ENCODE peak calls at places on chromosomes 7 and 10, in nine cellular contexts. One of them, this sample, is unnamed. For H3K4me1, the result is how much of the 10 kb centered on the place peaks cover.

GRCh38 chr7:98836811-98837631 is 32.8 kb downstream of the TMEM130 start:
- DNase-seq in PC-9: peak
- DNase-seq in upper lobe of right lung: no peak
- DNase-seq in HepG2: peak
- DNase-seq in OCI-LY7: peak
- DNase-seq in A549: peak
- DNase-seq in body of pancreas: peak
- DNase-seq in lung: no peak
- DNase-seq in tibial artery: no peak
- DNase-seq in this sample: no peak

GRCh38 chr10:82750538-82750937 is 875.5 kb downstream of the NRG3 start:
- DNase-seq in PC-9: no peak
- DNase-seq in upper lobe of right lung: no peak
- DNase-seq in HepG2: no peak
- DNase-seq in OCI-LY7: no peak
- DNase-seq in A549: no peak
- DNase-seq in body of pancreas: no peak
- DNase-seq in lung: no peak
- DNase-seq in tibial artery: no peak
- DNase-seq in this sample: no peak

GRCh38 chr7:42677751-42678231 is 234.1 kb downstream of the C7orf25 start:
- DNase-seq in PC-9: no peak
- DNase-seq in upper lobe of right lung: no peak
- DNase-seq in HepG2: no peak
- DNase-seq in OCI-LY7: no peak
- DNase-seq in A549: no peak
- DNase-seq in body of pancreas: peak
- DNase-seq in lung: no peak
- DNase-seq in tibial artery: peak
- DNase-seq in this sample: no peak

GRCh38 chr7:27115161-27116018 is 12.9 kb upstream of the HOXA2 start:
- DNase-seq in PC-9: peak
- DNase-seq in upper lobe of right lung: no peak
- DNase-seq in HepG2: no peak
- DNase-seq in OCI-LY7: no peak
- DNase-seq in A549: peak
- DNase-seq in body of pancreas: no peak
- DNase-seq in lung: no peak
- DNase-seq in tibial artery: no peak
- DNase-seq in this sample: peak

GRCh38 chr7:87566311-87566710 is 34.4 kb downstream of the ABCB1 start:
- DNase-seq in PC-9: no peak
- DNase-seq in upper lobe of right lung: no peak
- DNase-seq in HepG2: no peak
- DNase-seq in OCI-LY7: no peak
- DNase-seq in A549: no peak
- DNase-seq in body of pancreas: no peak
- DNase-seq in lung: no peak
- DNase-seq in tibial artery: no peak
- DNase-seq in this sample: no peak

GRCh38 chr10:10589540-10589939 is 428.1 kb upstream of the CELF2 start:
- DNase-seq in PC-9: no peak
- DNase-seq in upper lobe of right lung: no peak
- DNase-seq in HepG2: no peak
- DNase-seq in OCI-LY7: no peak
- DNase-seq in A549: no peak
- DNase-seq in body of pancreas: no peak
- DNase-seq in lung: no peak
- DNase-seq in tibial artery: peak
- DNase-seq in this sample: no peak

GRCh38 chr7:28355553-28356319 is 56.6 kb upstream of the CREB5 start:
- DNase-seq in PC-9: no peak
- DNase-seq in upper lobe of right lung: no peak
- DNase-seq in HepG2: no peak
- DNase-seq in OCI-LY7: no peak
- DNase-seq in A549: no peak
- DNase-seq in body of pancreas: no peak
- DNase-seq in lung: no peak
- DNase-seq in tibial artery: no peak
- DNase-seq in this sample: no peak

GRCh38 chr7:68199951-68200660 is 1203.5 kb downstream of the TYW1 start:
- DNase-seq in PC-9: no peak
- DNase-seq in upper lobe of right lung: no peak
- DNase-seq in HepG2: no peak
- DNase-seq in OCI-LY7: no peak
- DNase-seq in A549: no peak
- DNase-seq in body of pancreas: no peak
- DNase-seq in lung: no peak
- DNase-seq in tibial artery: no peak
- DNase-seq in this sample: no peak

GRCh38 chr10:95478185-95478584 is 83.0 kb downstream of the SORBS1 start:
- DNase-seq in PC-9: no peak
- DNase-seq in upper lobe of right lung: no peak
- DNase-seq in HepG2: no peak
- DNase-seq in OCI-LY7: no peak
- DNase-seq in A549: no peak
- DNase-seq in body of pancreas: no peak
- DNase-seq in lung: no peak
- DNase-seq in tibial artery: no peak
- DNase-seq in this sample: no peak

GRCh38 chr10:95482501-95483248 is 78.5 kb downstream of the SORBS1 start:
- DNase-seq in PC-9: no peak
- DNase-seq in upper lobe of right lung: no peak
- DNase-seq in HepG2: no peak
- DNase-seq in OCI-LY7: no peak
- DNase-seq in A549: no peak
- DNase-seq in body of pancreas: no peak
- DNase-seq in lung: no peak
- DNase-seq in tibial artery: no peak
- DNase-seq in this sample: no peak

GRCh38 chr10:95478935-95479334 is 82.2 kb downstream of the SORBS1 start:
- DNase-seq in PC-9: no peak
- DNase-seq in upper lobe of right lung: no peak
- DNase-seq in HepG2: no peak
- DNase-seq in OCI-LY7: no peak
- DNase-seq in A549: no peak
- DNase-seq in body of pancreas: no peak
- DNase-seq in lung: no peak
- DNase-seq in tibial artery: peak
- DNase-seq in this sample: no peak

GRCh38 chr10:95480102-95480900 is 80.9 kb downstream of the SORBS1 start:
- DNase-seq in PC-9: no peak
- DNase-seq in upper lobe of right lung: no peak
- DNase-seq in HepG2: no peak
- DNase-seq in OCI-LY7: no peak
- DNase-seq in A549: no peak
- DNase-seq in body of pancreas: no peak
- DNase-seq in lung: no peak
- DNase-seq in tibial artery: peak
- DNase-seq in this sample: no peak

DNA sequence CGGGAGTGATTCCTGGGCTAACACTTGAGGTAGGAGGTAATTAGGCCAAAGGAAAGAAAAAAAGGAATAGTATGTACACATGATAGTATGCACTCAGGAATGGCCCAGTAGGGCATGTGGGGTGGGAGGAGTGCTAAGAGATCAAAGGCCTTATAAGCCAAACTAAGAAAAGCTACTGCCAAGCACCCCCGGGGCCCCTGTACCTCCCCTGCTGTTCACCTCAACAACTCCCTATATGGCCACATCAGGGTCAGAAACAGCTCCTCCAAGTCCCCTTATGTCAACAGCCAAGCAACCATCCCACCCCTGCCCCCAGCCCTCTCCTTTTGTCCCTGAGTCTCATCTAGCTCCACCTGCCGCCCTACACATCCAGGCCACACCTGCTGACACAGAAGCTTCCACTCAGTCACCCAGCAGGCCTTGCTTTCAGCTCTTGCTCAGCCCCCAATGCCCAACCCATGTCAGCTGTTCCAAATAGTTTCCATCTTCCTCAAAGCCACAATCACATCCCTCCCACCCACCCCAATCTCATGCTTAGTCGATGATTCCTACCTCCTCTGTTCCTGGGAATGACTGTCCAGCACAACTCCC is 80.2 kb downstream of the SORBS1 start:
- DNase-seq in PC-9: no peak
- DNase-seq in upper lobe of right lung: no peak
- DNase-seq in HepG2: peak
- DNase-seq in OCI-LY7: no peak
- DNase-seq in A549: no peak
- DNase-seq in body of pancreas: no peak
- DNase-seq in lung: no peak
- DNase-seq in tibial artery: no peak
- DNase-seq in this sample: no peak
- H3K4me1 ChIP-seq in PC-9: under half
- H3K4me1 ChIP-seq in upper lobe of right lung: under half
- H3K4me1 ChIP-seq in HepG2: half or more
- H3K4me1 ChIP-seq in OCI-LY7: under half
- H3K4me1 ChIP-seq in A549: under half
- H3K4me1 ChIP-seq in body of pancreas: under half
- H3K4me1 ChIP-seq in lung: half or more
- H3K4me1 ChIP-seq in tibial artery: half or more
- H3K4me1 ChIP-seq in this sample: half or more

GRCh38 chr10:93334181-93334580 is 148.0 kb downstream of the MYOF start:
- DNase-seq in PC-9: peak
- DNase-seq in upper lobe of right lung: no peak
- DNase-seq in HepG2: no peak
- DNase-seq in OCI-LY7: no peak
- DNase-seq in A549: no peak
- DNase-seq in body of pancreas: no peak
- DNase-seq in lung: no peak
- DNase-seq in tibial artery: no peak
- DNase-seq in this sample: no peak

GRCh38 chr10:93336110-93336509 is 146.0 kb downstream of the MYOF start:
- DNase-seq in PC-9: no peak
- DNase-seq in upper lobe of right lung: no peak
- DNase-seq in HepG2: no peak
- DNase-seq in OCI-LY7: no peak
- DNase-seq in A549: no peak
- DNase-seq in body of pancreas: no peak
- DNase-seq in lung: no peak
- DNase-seq in tibial artery: no peak
- DNase-seq in this sample: no peak

GRCh38 chr10:93334901-93335312 is 147.2 kb downstream of the MYOF start:
- DNase-seq in PC-9: peak
- DNase-seq in upper lobe of right lung: no peak
- DNase-seq in HepG2: no peak
- DNase-seq in OCI-LY7: no peak
- DNase-seq in A549: no peak
- DNase-seq in body of pancreas: no peak
- DNase-seq in lung: no peak
- DNase-seq in tibial artery: no peak
- DNase-seq in this sample: no peak

GRCh38 chr10:93330824-93331223 is 151.3 kb downstream of the MYOF start:
- DNase-seq in PC-9: no peak
- DNase-seq in upper lobe of right lung: no peak
- DNase-seq in HepG2: no peak
- DNase-seq in OCI-LY7: no peak
- DNase-seq in A549: no peak
- DNase-seq in body of pancreas: no peak
- DNase-seq in lung: no peak
- DNase-seq in tibial artery: no peak
- DNase-seq in this sample: no peak

GRCh38 chr10:93333278-93333978 is 148.7 kb downstream of the MYOF start:
- DNase-seq in PC-9: peak
- DNase-seq in upper lobe of right lung: no peak
- DNase-seq in HepG2: no peak
- DNase-seq in OCI-LY7: no peak
- DNase-seq in A549: no peak
- DNase-seq in body of pancreas: no peak
- DNase-seq in lung: no peak
- DNase-seq in tibial artery: no peak
- DNase-seq in this sample: no peak
- H3K4me3 ChIP-seq in PC-9: no peak
- H3K4me3 ChIP-seq in upper lobe of right lung: no peak
- H3K4me3 ChIP-seq in HepG2: no peak
- H3K4me3 ChIP-seq in OCI-LY7: no peak
- H3K4me3 ChIP-seq in A549: no peak
- H3K4me3 ChIP-seq in body of pancreas: no peak
- H3K4me3 ChIP-seq in lung: no peak
- H3K4me3 ChIP-seq in tibial artery: no peak
- H3K4me3 ChIP-seq in this sample: no peak

GRCh38 chr10:109922353-109922975 is 847 bp downstream of the XPNPEP1 start:
- DNase-seq in PC-9: no peak
- DNase-seq in upper lobe of right lung: no peak
- DNase-seq in HepG2: no peak
- DNase-seq in OCI-LY7: no peak
- DNase-seq in A549: no peak
- DNase-seq in body of pancreas: no peak
- DNase-seq in lung: no peak
- DNase-seq in tibial artery: no peak
- DNase-seq in this sample: no peak

GRCh38 chr10:109926141-109926745 is 2.9 kb upstream of the XPNPEP1 start:
- DNase-seq in PC-9: no peak
- DNase-seq in upper lobe of right lung: no peak
- DNase-seq in HepG2: no peak
- DNase-seq in OCI-LY7: no peak
- DNase-seq in A549: no peak
- DNase-seq in body of pancreas: no peak
- DNase-seq in lung: no peak
- DNase-seq in tibial artery: no peak
- DNase-seq in this sample: no peak

GRCh38 chr10:109924100-109924499 is 789 bp upstream of the XPNPEP1 start:
- DNase-seq in PC-9: no peak
- DNase-seq in upper lobe of right lung: no peak
- DNase-seq in HepG2: no peak
- DNase-seq in OCI-LY7: no peak
- DNase-seq in A549: no peak
- DNase-seq in body of pancreas: no peak
- DNase-seq in lung: no peak
- DNase-seq in tibial artery: no peak
- DNase-seq in this sample: no peak

GRCh38 chr10:109924947-109925620 is 1.8 kb upstream of the XPNPEP1 start:
- DNase-seq in PC-9: no peak
- DNase-seq in upper lobe of right lung: no peak
- DNase-seq in HepG2: no peak
- DNase-seq in OCI-LY7: no peak
- DNase-seq in A549: no peak
- DNase-seq in body of pancreas: no peak
- DNase-seq in lung: no peak
- DNase-seq in tibial artery: no peak
- DNase-seq in this sample: no peak

DNA sequence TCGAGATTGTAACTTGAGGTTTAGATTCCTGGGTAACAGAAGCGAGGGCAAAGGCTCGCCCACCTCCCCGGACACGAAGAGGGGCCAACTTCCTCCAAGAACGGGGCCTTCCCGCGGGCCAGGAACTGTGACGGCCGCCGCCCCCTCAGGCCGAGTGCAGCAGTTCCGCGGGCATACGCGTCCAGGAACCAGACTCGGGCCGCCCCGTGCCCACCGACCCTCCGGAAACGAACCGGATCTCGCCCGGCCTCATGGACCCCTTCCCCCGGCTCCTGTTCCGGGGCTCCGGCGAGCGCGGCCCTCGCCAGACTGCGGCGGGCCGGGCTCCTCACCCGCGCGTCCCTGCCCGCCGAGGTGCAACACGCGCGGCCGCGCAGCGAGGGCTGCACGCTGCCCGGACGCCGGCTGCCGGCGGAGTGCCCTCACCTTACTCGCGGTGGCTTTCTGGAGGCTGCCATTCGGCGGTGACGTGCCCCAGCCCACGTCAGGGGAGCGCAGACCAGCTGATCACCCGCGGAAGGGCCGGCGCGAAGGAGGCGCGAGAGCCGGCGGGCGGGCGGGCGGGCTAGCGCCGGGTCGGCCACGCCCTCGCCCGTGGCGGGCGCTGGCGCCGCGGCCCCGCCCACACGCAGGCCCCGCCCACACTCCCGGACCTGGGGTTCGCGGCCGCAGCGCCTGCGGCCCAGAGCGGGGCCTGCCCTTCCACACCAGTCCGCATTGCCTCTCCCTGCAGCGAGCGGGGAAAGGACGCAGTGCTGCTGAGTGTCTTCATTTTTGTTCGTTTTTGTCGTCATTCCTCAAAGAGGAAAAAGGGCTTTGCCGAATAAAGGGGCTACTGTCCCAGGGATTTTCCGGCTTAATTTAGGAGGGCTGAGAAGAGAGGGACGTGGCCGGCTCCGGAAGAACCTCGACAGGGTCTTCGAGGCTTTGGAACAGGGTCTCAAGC is at the start of gene XPNPEP1:
- DNase-seq in PC-9: peak
- DNase-seq in upper lobe of right lung: peak
- DNase-seq in HepG2: peak
- DNase-seq in OCI-LY7: peak
- DNase-seq in A549: peak
- DNase-seq in body of pancreas: peak
- DNase-seq in lung: peak
- DNase-seq in tibial artery: peak
- DNase-seq in this sample: peak
- TF ChIP-seq CTCF in PC-9: no peak
- TF ChIP-seq CTCF in upper lobe of right lung: no peak
- TF ChIP-seq CTCF in HepG2: no peak
- TF ChIP-seq CTCF in OCI-LY7: no peak
- TF ChIP-seq CTCF in A549: no peak
- TF ChIP-seq CTCF in body of pancreas: no peak
- TF ChIP-seq CTCF in lung: no peak
- TF ChIP-seq CTCF in tibial artery: no peak
- TF ChIP-seq CTCF in this sample: no peak

GRCh38 chr10:79262131-79262530 is 85.1 kb upstream of the PPIF start:
- DNase-seq in PC-9: no peak
- DNase-seq in upper lobe of right lung: no peak
- DNase-seq in HepG2: no peak
- DNase-seq in OCI-LY7: no peak
- DNase-seq in A549: no peak
- DNase-seq in body of pancreas: no peak
- DNase-seq in lung: no peak
- DNase-seq in tibial artery: no peak
- DNase-seq in this sample: no peak

GRCh38 chr10:79262959-79263746 is 84.1 kb upstream of the PPIF start:
- DNase-seq in PC-9: no peak
- DNase-seq in upper lobe of right lung: no peak
- DNase-seq in HepG2: no peak
- DNase-seq in OCI-LY7: no peak
- DNase-seq in A549: no peak
- DNase-seq in body of pancreas: no peak
- DNase-seq in lung: no peak
- DNase-seq in tibial artery: no peak
- DNase-seq in this sample: no peak

GRCh38 chr10:79266092-79266491 is 81.2 kb upstream of the PPIF start:
- DNase-seq in PC-9: no peak
- DNase-seq in upper lobe of right lung: no peak
- DNase-seq in HepG2: no peak
- DNase-seq in OCI-LY7: no peak
- DNase-seq in A549: no peak
- DNase-seq in body of pancreas: no peak
- DNase-seq in lung: no peak
- DNase-seq in tibial artery: no peak
- DNase-seq in this sample: no peak

GRCh38 chr10:79264942-79265341 is 82.3 kb upstream of the PPIF start:
- DNase-seq in PC-9: peak
- DNase-seq in upper lobe of right lung: no peak
- DNase-seq in HepG2: no peak
- DNase-seq in OCI-LY7: no peak
- DNase-seq in A549: no peak
- DNase-seq in body of pancreas: no peak
- DNase-seq in lung: no peak
- DNase-seq in tibial artery: no peak
- DNase-seq in this sample: peak

GRCh38 chr10:79263951-79264350 is 83.3 kb upstream of the PPIF start:
- DNase-seq in PC-9: peak
- DNase-seq in upper lobe of right lung: no peak
- DNase-seq in HepG2: no peak
- DNase-seq in OCI-LY7: no peak
- DNase-seq in A549: no peak
- DNase-seq in body of pancreas: no peak
- DNase-seq in lung: no peak
- DNase-seq in tibial artery: no peak
- DNase-seq in this sample: no peak
- H3K4me1 ChIP-seq in PC-9: under half
- H3K4me1 ChIP-seq in upper lobe of right lung: half or more
- H3K4me1 ChIP-seq in HepG2: under half
- H3K4me1 ChIP-seq in OCI-LY7: half or more
- H3K4me1 ChIP-seq in A549: under half
- H3K4me1 ChIP-seq in body of pancreas: half or more
- H3K4me1 ChIP-seq in lung: under half
- H3K4me1 ChIP-seq in tibial artery: half or more
- H3K4me1 ChIP-seq in this sample: under half

This sample was measured in psoas muscle.